ENCODE peak calls at places on chromosomes 4 and X, in seven cellular contexts. One of them, this sample, is unnamed.

GRCh38 chrX:72126539-72127140 is 5.1 kb downstream of the RTL5 start:
- DNase-seq in Caki2: peak
- DNase-seq in mesendoderm: peak
- DNase-seq in stimulated activated CD4-positive, alpha-beta T cell treated with anti-CD3 and anti-CD28 coated beads, Interleukin-2, amount 100 ng/mL, for 48 hours: peak
- DNase-seq in heart left ventricle: peak
- DNase-seq in right lobe of liver: peak
- DNase-seq in activated T-cell treated with anti-CD3 and anti-CD28 coated beads, Interleukin-2, amount 50 U/mL, for 1 hour: peak
- DNase-seq in this sample: peak

GRCh38 chr4:3322059-3322550 is 29.3 kb downstream of the RGS12 start:
- DNase-seq in stimulated activated CD4-positive, alpha-beta T cell treated with anti-CD3 and anti-CD28 coated beads, Interleukin-2, amount 100 ng/mL, for 48 hours: no peak
- DNase-seq in heart left ventricle: no peak
- DNase-seq in mesendoderm: no peak
- DNase-seq in activated T-cell treated with anti-CD3 and anti-CD28 coated beads, Interleukin-2, amount 50 U/mL, for 1 hour: no peak
- DNase-seq in right lobe of liver: peak
- DNase-seq in Caki2: no peak
- DNase-seq in this sample: no peak

GRCh38 chr4:37726666-37727065 is 40.5 kb upstream of the RELL1 start:
- DNase-seq in heart left ventricle: no peak
- DNase-seq in Caki2: no peak
- DNase-seq in activated T-cell treated with anti-CD3 and anti-CD28 coated beads, Interleukin-2, amount 50 U/mL, for 1 hour: no peak
- DNase-seq in right lobe of liver: no peak
- DNase-seq in stimulated activated CD4-positive, alpha-beta T cell treated with anti-CD3 and anti-CD28 coated beads, Interleukin-2, amount 100 ng/mL, for 48 hours: no peak
- DNase-seq in mesendoderm: no peak
- DNase-seq in this sample: no peak

GRCh38 chrX:151370906-151371305 is 26.1 kb upstream of the VMA21 start:
- DNase-seq in activated T-cell treated with anti-CD3 and anti-CD28 coated beads, Interleukin-2, amount 50 U/mL, for 1 hour: no peak
- DNase-seq in heart left ventricle: peak
- DNase-seq in Caki2: no peak
- DNase-seq in right lobe of liver: no peak
- DNase-seq in mesendoderm: peak
- DNase-seq in stimulated activated CD4-positive, alpha-beta T cell treated with anti-CD3 and anti-CD28 coated beads, Interleukin-2, amount 100 ng/mL, for 48 hours: no peak
- DNase-seq in this sample: no peak

GRCh38 chr4:147578057-147578476 is 39.1 kb upstream of the TMEM184C start:
- DNase-seq in Caki2: peak
- DNase-seq in mesendoderm: peak
- DNase-seq in right lobe of liver: no peak
- DNase-seq in activated T-cell treated with anti-CD3 and anti-CD28 coated beads, Interleukin-2, amount 50 U/mL, for 1 hour: no peak
- DNase-seq in stimulated activated CD4-positive, alpha-beta T cell treated with anti-CD3 and anti-CD28 coated beads, Interleukin-2, amount 100 ng/mL, for 48 hours: no peak
- DNase-seq in heart left ventricle: no peak
- DNase-seq in this sample: peak

GRCh38 chr4:173013232-173013932 is 155.2 kb upstream of the GALNT7 start:
- DNase-seq in Caki2: peak
- DNase-seq in mesendoderm: peak
- DNase-seq in right lobe of liver: no peak
- DNase-seq in stimulated activated CD4-positive, alpha-beta T cell treated with anti-CD3 and anti-CD28 coated beads, Interleukin-2, amount 100 ng/mL, for 48 hours: peak
- DNase-seq in heart left ventricle: no peak
- DNase-seq in activated T-cell treated with anti-CD3 and anti-CD28 coated beads, Interleukin-2, amount 50 U/mL, for 1 hour: peak
- DNase-seq in this sample: peak

GRCh38 chr4:161247831-161248230 is 916.0 kb downstream of the FSTL5 start:
- DNase-seq in right lobe of liver: no peak
- DNase-seq in heart left ventricle: no peak
- DNase-seq in activated T-cell treated with anti-CD3 and anti-CD28 coated beads, Interleukin-2, amount 50 U/mL, for 1 hour: no peak
- DNase-seq in stimulated activated CD4-positive, alpha-beta T cell treated with anti-CD3 and anti-CD28 coated beads, Interleukin-2, amount 100 ng/mL, for 48 hours: no peak
- DNase-seq in Caki2: no peak
- DNase-seq in mesendoderm: no peak
- DNase-seq in this sample: no peak

GRCh38 chr4:128635141-128635911 is 174.2 kb upstream of the JADE1 start:
- DNase-seq in heart left ventricle: peak
- DNase-seq in activated T-cell treated with anti-CD3 and anti-CD28 coated beads, Interleukin-2, amount 50 U/mL, for 1 hour: no peak
- DNase-seq in Caki2: no peak
- DNase-seq in stimulated activated CD4-positive, alpha-beta T cell treated with anti-CD3 and anti-CD28 coated beads, Interleukin-2, amount 100 ng/mL, for 48 hours: no peak
- DNase-seq in mesendoderm: peak
- DNase-seq in right lobe of liver: peak
- DNase-seq in this sample: no peak

GRCh38 chrX:115584715-115585114 is 23.7 kb downstream of the PLS3 start:
- DNase-seq in mesendoderm: no peak
- DNase-seq in heart left ventricle: no peak
- DNase-seq in Caki2: no peak
- DNase-seq in activated T-cell treated with anti-CD3 and anti-CD28 coated beads, Interleukin-2, amount 50 U/mL, for 1 hour: no peak
- DNase-seq in stimulated activated CD4-positive, alpha-beta T cell treated with anti-CD3 and anti-CD28 coated beads, Interleukin-2, amount 100 ng/mL, for 48 hours: no peak
- DNase-seq in right lobe of liver: no peak
- DNase-seq in this sample: no peak

GRCh38 chr4:37946503-37947179 is 13.6 kb upstream of the PTTG2 start:
- DNase-seq in heart left ventricle: peak
- DNase-seq in mesendoderm: no peak
- DNase-seq in right lobe of liver: peak
- DNase-seq in Caki2: no peak
- DNase-seq in activated T-cell treated with anti-CD3 and anti-CD28 coated beads, Interleukin-2, amount 50 U/mL, for 1 hour: no peak
- DNase-seq in stimulated activated CD4-positive, alpha-beta T cell treated with anti-CD3 and anti-CD28 coated beads, Interleukin-2, amount 100 ng/mL, for 48 hours: no peak
- DNase-seq in this sample: no peak

GRCh38 chrX:114580336-114580735 is 3.5 kb upstream of the HTR2C start:
- DNase-seq in right lobe of liver: no peak
- DNase-seq in heart left ventricle: no peak
- DNase-seq in activated T-cell treated with anti-CD3 and anti-CD28 coated beads, Interleukin-2, amount 50 U/mL, for 1 hour: no peak
- DNase-seq in stimulated activated CD4-positive, alpha-beta T cell treated with anti-CD3 and anti-CD28 coated beads, Interleukin-2, amount 100 ng/mL, for 48 hours: no peak
- DNase-seq in Caki2: no peak
- DNase-seq in mesendoderm: peak
- DNase-seq in this sample: no peak

GRCh38 chr4:52958232-52958631 is 96.1 kb downstream of the RASL11B start:
- DNase-seq in heart left ventricle: no peak
- DNase-seq in activated T-cell treated with anti-CD3 and anti-CD28 coated beads, Interleukin-2, amount 50 U/mL, for 1 hour: no peak
- DNase-seq in mesendoderm: no peak
- DNase-seq in Caki2: no peak
- DNase-seq in right lobe of liver: no peak
- DNase-seq in stimulated activated CD4-positive, alpha-beta T cell treated with anti-CD3 and anti-CD28 coated beads, Interleukin-2, amount 100 ng/mL, for 48 hours: no peak
- DNase-seq in this sample: no peak

GRCh38 chr4:42646013-42646784 is 10.7 kb downstream of the ATP8A1 start:
- DNase-seq in stimulated activated CD4-positive, alpha-beta T cell treated with anti-CD3 and anti-CD28 coated beads, Interleukin-2, amount 100 ng/mL, for 48 hours: no peak
- DNase-seq in mesendoderm: no peak
- DNase-seq in heart left ventricle: no peak
- DNase-seq in activated T-cell treated with anti-CD3 and anti-CD28 coated beads, Interleukin-2, amount 50 U/mL, for 1 hour: no peak
- DNase-seq in Caki2: no peak
- DNase-seq in right lobe of liver: no peak
- DNase-seq in this sample: no peak

GRCh38 chrX:72712094-72712755 is 1.9 kb downstream of the PHKA1 start:
- DNase-seq in heart left ventricle: no peak
- DNase-seq in mesendoderm: peak
- DNase-seq in right lobe of liver: no peak
- DNase-seq in stimulated activated CD4-positive, alpha-beta T cell treated with anti-CD3 and anti-CD28 coated beads, Interleukin-2, amount 100 ng/mL, for 48 hours: no peak
- DNase-seq in Caki2: no peak
- DNase-seq in activated T-cell treated with anti-CD3 and anti-CD28 coated beads, Interleukin-2, amount 50 U/mL, for 1 hour: no peak
- DNase-seq in this sample: no peak

GRCh38 chr4:654871-655734 is 19.0 kb downstream of the ATP5ME start:
- DNase-seq in activated T-cell treated with anti-CD3 and anti-CD28 coated beads, Interleukin-2, amount 50 U/mL, for 1 hour: no peak
- DNase-seq in Caki2: no peak
- DNase-seq in right lobe of liver: peak
- DNase-seq in stimulated activated CD4-positive, alpha-beta T cell treated with anti-CD3 and anti-CD28 coated beads, Interleukin-2, amount 100 ng/mL, for 48 hours: no peak
- DNase-seq in mesendoderm: no peak
- DNase-seq in heart left ventricle: peak
- DNase-seq in this sample: no peak

GRCh38 chr4:131974730-131975129 is 1174.4 kb upstream of the PCDH10 start:
- DNase-seq in activated T-cell treated with anti-CD3 and anti-CD28 coated beads, Interleukin-2, amount 50 U/mL, for 1 hour: no peak
- DNase-seq in right lobe of liver: no peak
- DNase-seq in heart left ventricle: no peak
- DNase-seq in mesendoderm: no peak
- DNase-seq in stimulated activated CD4-positive, alpha-beta T cell treated with anti-CD3 and anti-CD28 coated beads, Interleukin-2, amount 100 ng/mL, for 48 hours: no peak
- DNase-seq in Caki2: no peak
- DNase-seq in this sample: no peak